ENCODE peak calls at places on chromosomes 5 and 9, in four cellular contexts. O is PC-9, C is lower lobe of right lung, B is transverse colon. M is an unnamed sample.

GRCh38 chr5:168851902-168852321 is 272.7 kb upstream of the PANK3 start:
- DNase-seq in O (no peak), C (no peak), B (no peak), M (peak; percentile 86)

GRCh38 chr5:67306997-67307580 is 110.5 kb upstream of the CD180 start:
- DNase-seq in O (no peak), C (no peak), B (no peak), M (peak; percentile 42)

GRCh38 chr5:20114536-20114935 is 126.5 kb upstream of the CDH18 start:
- DNase-seq in O (no peak), C (no peak), B (no peak), M (no peak)

GRCh38 chr9:4849364-4849763 is 56.6 kb downstream of the RCL1 start:
- DNase-seq in O (no peak), C (no peak), B (no peak), M (no peak)

GRCh38 chr5:116032991-116033390 is 719 bp downstream of the ARL14EPL start:
- DNase-seq in O (no peak), C (no peak), B (no peak), M (no peak)

GRCh38 chr9:89759563-89759962 is 154.8 kb downstream of the GADD45G start:
- DNase-seq in O (no peak), C (no peak), B (no peak), M (no peak)

GRCh38 chr5:136364307-136364706 is 1.0 kb downstream of the TRPC7 start:
- DNase-seq in O (no peak), C (no peak), B (no peak), M (no peak)

GRCh38 chr9:126430124-126430523 is 103.5 kb downstream of the MVB12B start:
- DNase-seq in O (no peak), C (no peak), B (no peak), M (no peak)

GRCh38 chr9:130240410-130241197 is 25.0 kb upstream of the HMCN2 start:
- DNase-seq in O (peak; percentile 55), C (no peak), B (peak; percentile 53), M (no peak)

GRCh38 chr5:127001621-127002296 is 28.6 kb downstream of the MARCHF3 start:
- DNase-seq in O (no peak), C (no peak), B (no peak), M (peak; percentile 82)

GRCh38 chr5:76926329-76927105 is 26.3 kb upstream of the CRHBP start:
- DNase-seq in O (no peak), C (no peak), B (no peak), M (no peak)

GRCh38 chr5:17302590-17302989 is 85.2 kb downstream of the BASP1 start:
- DNase-seq in O (no peak), C (no peak), B (no peak), M (no peak)

GRCh38 chr5:142602720-142603245 is 83.1 kb downstream of the FGF1 start:
- DNase-seq in O (peak; percentile 81), C (no peak), B (no peak), M (no peak)

GRCh38 chr9:96243798-96244197 is 58.2 kb downstream of the HSD17B3 start:
- DNase-seq in O (no peak), C (no peak), B (no peak), M (no peak)

GRCh38 chr5:34007116-34007674 is 655 bp downstream of the AMACR start:
- DNase-seq in O (no peak), C (no peak), B (peak; percentile 15), M (no peak)

GRCh38 chr9:2691212-2691611 is 26.1 kb upstream of the KCNV2 start:
- DNase-seq in O (no peak), C (no peak), B (no peak), M (no peak)

GRCh38 chr9:129875687-129876395 is 40.6 kb downstream of the USP20 start:
- DNase-seq in O (no peak), C (no peak), B (no peak), M (no peak)

GRCh38 chr5:132369012-132369470 is 469 bp upstream of the SLC22A5 start:
- DNase-seq in O (no peak), C (no peak), B (no peak), M (no peak)

GRCh38 chr9:82492274-82492673 is 503.7 kb downstream of the SPATA31D1 start:
- DNase-seq in O (no peak), C (no peak), B (no peak), M (no peak)

GRCh38 chr9:112750111-112750766 is at the start of gene SNX30:
- DNase-seq in O (peak; percentile 69), C (peak; percentile 94), B (peak; percentile 94), M (no peak)

GRCh38 chr9:114604974-114605373 is 6.1 kb upstream of the TMEM268 start:
- DNase-seq in O (no peak), C (no peak), B (no peak), M (no peak)

GRCh38 chr9:107397076-107398049 is 92.2 kb downstream of the KLF4 start:
- DNase-seq in O (no peak), C (no peak), B (no peak), M (no peak)

GRCh38 chr9:27943544-27943943 is 370.3 kb upstream of the C9orf72 start:
- DNase-seq in O (no peak), C (no peak), B (no peak), M (no peak)

GRCh38 chr5:76790632-76791290 is 28.1 kb upstream of the F2RL1 start:
- DNase-seq in O (peak; percentile 98), C (no peak), B (no peak), M (peak; percentile 90)

GRCh38 chr5:81014348-81014747 is 54.2 kb downstream of the RASGRF2 start:
- DNase-seq in O (no peak), C (no peak), B (no peak), M (no peak)

GRCh38 chr5:115439639-115440038 is 104.9 kb downstream of the FEM1C start:
- DNase-seq in O (no peak), C (no peak), B (no peak), M (no peak)

DNA sequence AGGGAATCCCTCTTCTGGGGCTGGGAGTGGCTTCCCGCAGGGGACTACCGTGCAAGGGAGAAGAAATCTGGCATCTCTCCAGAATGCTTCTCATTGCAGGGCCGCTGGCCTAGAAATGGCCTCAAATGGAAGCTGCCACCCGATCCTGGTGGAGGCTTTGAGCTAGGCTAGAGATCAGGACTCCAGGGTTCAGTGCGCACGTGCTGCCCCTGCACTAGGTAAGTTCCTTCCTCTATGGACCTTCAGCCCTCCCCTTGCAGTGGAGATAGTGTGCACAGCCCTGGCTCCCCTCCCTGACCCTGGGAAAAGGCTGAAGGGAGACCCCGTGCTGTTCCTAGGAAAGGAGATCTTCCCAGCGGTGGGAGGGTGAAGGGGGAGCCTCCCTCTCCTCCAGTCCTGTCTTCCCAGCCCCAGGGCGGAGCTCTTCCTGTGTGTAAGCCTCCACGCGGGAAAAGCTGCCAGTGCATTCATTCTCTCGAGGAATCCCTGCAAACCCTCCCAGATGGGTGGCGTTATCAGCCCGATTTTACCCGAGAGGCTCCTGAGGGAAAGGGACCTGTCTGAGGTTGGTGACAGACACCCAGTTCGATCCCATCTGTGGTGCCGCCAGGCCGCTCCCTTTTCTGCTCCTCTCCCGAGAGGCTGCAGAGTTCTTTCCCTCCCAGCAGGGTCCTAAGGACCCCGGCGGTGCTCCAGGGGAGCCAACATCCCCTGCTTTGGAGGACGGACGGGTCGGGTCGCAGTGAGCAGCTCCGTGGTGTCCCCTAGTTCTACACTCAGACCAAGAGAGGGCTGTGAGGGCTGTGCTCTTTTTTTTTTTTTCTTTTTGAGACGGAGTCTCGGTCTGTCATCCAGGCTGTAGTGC is 1.4 kb upstream of the CERCAM start:
- DNase-seq in O (no peak), C (no peak), B (no peak), M (no peak)
- H3K27me3 ChIP-seq in O (no peaks in the 10 kb centered on the region), C (peaks cover 44% of the 10 kb centered on the region), B (peaks cover 68% of the 10 kb centered on the region), M (peaks cover 6% of the 10 kb centered on the region)

DNA sequence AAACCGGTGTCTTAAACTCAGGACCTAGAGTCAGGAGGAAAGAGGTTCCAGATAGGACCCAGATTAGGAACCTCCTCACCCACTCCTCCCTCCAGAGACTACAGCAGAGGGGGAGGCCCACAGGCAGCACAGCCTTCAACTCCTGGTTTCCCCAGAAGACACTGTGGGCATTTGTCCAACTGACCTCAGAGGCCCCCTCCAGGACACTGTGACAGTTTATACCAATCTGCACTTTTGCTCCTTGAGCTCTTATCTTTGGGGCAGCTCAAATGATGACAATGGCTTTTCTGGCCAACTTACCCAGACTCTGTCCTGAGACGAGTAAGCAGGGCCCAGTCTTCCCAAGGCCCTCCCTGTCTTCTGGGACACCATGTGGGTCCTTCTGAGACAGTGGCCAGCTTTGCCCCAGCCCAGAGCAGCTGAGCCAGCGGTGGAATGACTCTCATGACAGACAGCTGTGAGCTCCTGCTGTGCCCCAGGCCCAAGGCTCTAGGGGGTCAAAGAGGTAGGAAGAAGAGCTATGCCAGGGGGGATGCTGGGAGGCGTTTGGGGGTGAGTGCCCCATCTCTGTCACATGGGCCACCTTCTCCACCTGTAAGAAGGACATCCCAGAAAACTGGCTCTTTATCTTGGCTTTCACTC is 14.3 kb downstream of the OR2V2 start:
- DNase-seq in O (no peak), C (no peak), B (no peak), M (no peak)
- H3K4me3 ChIP-seq in O (peak overlapping the region; percentile 40), C (no peak overlapping the region), B (no peak overlapping the region), M (no peak overlapping the region)

DNA sequence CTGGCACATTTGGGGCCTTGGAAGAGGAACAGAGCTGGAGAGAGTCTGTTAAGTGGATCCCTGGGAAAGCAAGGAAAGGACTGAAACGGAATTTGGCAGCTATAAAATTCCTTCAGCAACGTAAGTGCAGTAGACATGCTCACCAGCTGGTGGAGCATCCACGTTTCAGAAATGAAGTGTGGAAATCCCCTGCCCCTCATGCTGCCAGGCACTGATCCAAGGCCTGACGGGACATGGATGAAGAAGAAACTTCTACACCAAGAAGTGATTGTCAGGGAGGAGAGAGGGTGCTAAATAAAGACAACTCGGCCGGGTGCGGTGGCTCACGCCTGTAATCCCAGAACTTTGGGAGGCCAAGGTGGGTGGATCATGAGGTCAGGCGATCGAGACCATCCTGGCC is 209.3 kb downstream of the ROR2 start:
- DNase-seq in O (no peak), C (no peak), B (peak; percentile 58), M (no peak)
- TF ChIP-seq CTCF in O (no peak), C (no peak), B (peak; percentile 25), M (peak; percentile 34)

DNA sequence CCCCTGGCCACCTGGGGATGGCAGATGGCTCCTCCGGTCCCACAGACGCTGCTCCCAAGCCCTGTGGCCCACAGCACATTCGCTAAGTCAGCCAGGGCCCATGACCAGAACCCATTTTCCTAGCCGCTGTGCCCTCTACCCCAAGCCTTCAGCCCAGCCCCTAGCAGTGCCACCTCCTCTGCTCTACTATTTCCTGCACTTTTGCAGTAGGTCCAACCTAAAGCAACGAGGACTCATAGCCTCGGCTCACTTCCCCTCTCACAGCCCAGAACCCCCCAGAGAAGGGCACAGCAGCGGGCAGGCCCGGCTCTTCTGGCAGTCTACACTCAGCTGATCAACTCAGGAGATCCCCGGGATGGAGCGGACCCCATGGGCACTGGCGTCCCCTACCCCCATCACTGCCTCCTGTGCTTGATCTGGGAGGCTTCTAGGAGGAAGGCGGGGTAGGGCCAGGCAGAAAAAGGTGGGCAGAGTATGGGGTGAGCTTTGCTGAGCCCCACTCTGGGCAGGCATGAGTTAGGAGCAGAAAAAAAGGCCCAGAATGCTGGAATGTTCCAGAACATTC is 111.2 kb downstream of the ZNF354C start:
- DNase-seq in O (no peak), C (peak; percentile 31), B (no peak), M (no peak)
- H3K27me3 ChIP-seq in O (peaks cover 67% of the 10 kb centered on the region), C (peaks cover 9% of the 10 kb centered on the region), B (no peaks in the 10 kb centered on the region), M (no peaks in the 10 kb centered on the region)